ENCODE peak calls at places on chromosomes 16 and 17, in ten cellular contexts. F is HS-5, W is NCI-H1417, N is K562, G is NCI-H2107, J is AG10803, Y is thoracic aorta, T is AG04450, A is small intestine, I is H9. U is an unnamed sample.

GRCh38 chr16:8675183-8676159 is 1.1 kb downstream of the ABAT start:
- DNase-seq in F (no peak), W (no peak), N (no peak), G (no peak), J (no peak), Y (no peak), T (no peak), A (no peak), I (no peak), U (no peak)

GRCh38 chr17:9837551-9838471 is 12.1 kb downstream of the GLP2R start:
- DNase-seq in F (peak; percentile 87), W (no peak), N (no peak), G (no peak), J (peak; percentile 84), Y (no peak), T (no peak), A (peak; percentile 2), I (peak; percentile 38), U (peak; percentile 52)

GRCh38 chr17:79874329-79874981 is 35.2 kb upstream of the CBX4 start:
- DNase-seq in F (no peak), W (no peak), N (peak; percentile 60), G (no peak), J (peak; percentile 5), Y (no peak), T (no peak), A (peak; percentile 63), I (no peak), U (no peak)

GRCh38 chr16:11583171-11583570 is 3.5 kb downstream of the LITAF start:
- DNase-seq in F (no peak), W (no peak), N (no peak), G (no peak), J (peak; percentile 16), Y (no peak), T (no peak), A (no peak), I (no peak), U (no peak)

GRCh38 chr17:40317345-40317873 is 8.4 kb downstream of the RARA start:
- DNase-seq in F (no peak), W (no peak), N (peak; percentile 66), G (no peak), J (peak; percentile 81), Y (no peak), T (no peak), A (peak; percentile 62), I (peak; percentile 85), U (peak; percentile 81)

GRCh38 chr16:66800856-66801255 is 528 bp downstream of the TERB1 start:
- DNase-seq in F (no peak), W (no peak), N (no peak), G (no peak), J (no peak), Y (no peak), T (no peak), A (no peak), I (peak; percentile 31), U (no peak)

GRCh38 chr16:2856061-2856670 is 1.8 kb downstream of the PRSS22 start:
- DNase-seq in F (no peak), W (no peak), N (peak; percentile 85), G (no peak), J (no peak), Y (no peak), T (no peak), A (no peak), I (peak; percentile 80), U (no peak)

GRCh38 chr16:69107311-69107962 is 2.0 kb downstream of the HAS3 start:
- DNase-seq in F (no peak), W (no peak), N (no peak), G (no peak), J (peak; percentile 15), Y (no peak), T (no peak), A (peak; percentile 54), I (peak; percentile 47), U (peak; percentile 65)

GRCh38 chr17:49132699-49133364 is at the start of gene B4GALNT2:
- DNase-seq in F (no peak), W (no peak), N (no peak), G (no peak), J (no peak), Y (no peak), T (no peak), A (peak; percentile 77), I (peak; percentile 64), U (peak; percentile 40)

GRCh38 chr17:9522074-9522473 is 53.5 kb downstream of the STX8 start:
- DNase-seq in F (no peak), W (peak; percentile 7), N (no peak), G (no peak), J (peak; percentile 69), Y (no peak), T (peak; percentile 18), A (peak; percentile 37), I (no peak), U (no peak)

GRCh38 chr16:2912330-2913199 is 834 bp downstream of the FLYWCH1 start:
- DNase-seq in F (no peak), W (peak; percentile 40), N (peak; percentile 58), G (peak; percentile 4), J (peak; percentile 70), Y (no peak), T (peak; percentile 34), A (peak; percentile 29), I (no peak), U (peak; percentile 37)

U was measured in MG63.